ENCODE peak calls at places on chromosomes 16 and 17, in ten cellular contexts. H, U, A, V, Q, R, C, L, I and B are unnamed samples.

GRCh38 chr16:23225634-23226033 is 43.1 kb downstream of the SCNN1G start:
- DNase-seq in H (no peak), I (no peak), A (no peak), R (no peak), L (no peak), U (no peak), V (no peak), C (no peak), Q (no peak), B (no peak)

GRCh38 chr16:87350681-87351319 is 32.8 kb downstream of the FBXO31 start:
- DNase-seq in I (peak), R (no peak), A (no peak), C (no peak), V (no peak), L (no peak), U (no peak), Q (peak), H (peak), B (no peak)

GRCh38 chr17:37188157-37188556 is 187.6 kb upstream of the C17orf78 start:
- DNase-seq in L (no peak), V (no peak), H (no peak), I (no peak), A (no peak), C (no peak), U (no peak), R (no peak), Q (no peak), B (no peak)

GRCh38 chr16:50269061-50269705 is 2.8 kb downstream of the ADCY7 start:
- DNase-seq in C (no peak), U (no peak), I (no peak), V (peak), L (no peak), Q (no peak), R (no peak), A (no peak), H (no peak), B (no peak)

GRCh38 chr17:78997231-78997741 is 12.3 kb downstream of the CANT1 start:
- DNase-seq in L (no peak), R (no peak), H (no peak), I (no peak), Q (no peak), C (no peak), U (no peak), A (no peak), V (peak), B (no peak)

GRCh38 chr17:80886641-80887573 is 104.7 kb upstream of the CHMP6 start:
- DNase-seq in A (peak), R (no peak), U (no peak), Q (no peak), L (no peak), I (no peak), C (no peak), H (no peak), V (no peak), B (no peak)

GRCh38 chr17:50588391-50589111 is 28.0 kb downstream of the CACNA1G start:
- DNase-seq in U (no peak), Q (no peak), C (no peak), H (peak), I (peak), R (no peak), V (no peak), A (no peak), L (no peak), B (no peak)

GRCh38 chr17:49913226-49914095 is 55.5 kb upstream of the DLX4 start:
- DNase-seq in V (no peak), I (peak), H (peak), Q (no peak), C (no peak), L (peak), U (no peak), A (no peak), R (no peak), B (no peak)

GRCh38 chr17:1904273-1905052 is 74.7 kb downstream of the RPA1 start:
- DNase-seq in Q (no peak), V (no peak), A (peak), R (no peak), H (no peak), C (no peak), U (no peak), I (no peak), L (no peak), B (no peak)

GRCh38 chr16:24776486-24777220 is 47.2 kb downstream of the TNRC6A start:
- DNase-seq in L (no peak), U (no peak), A (no peak), H (peak), C (no peak), Q (peak), V (no peak), I (peak), R (no peak), B (no peak)

GRCh38 chr17:73838815-73839214 is 194.6 kb upstream of the SDK2 start:
- DNase-seq in I (no peak), Q (no peak), A (no peak), R (no peak), V (no peak), U (no peak), L (no peak), C (no peak), H (no peak), B (no peak)

GRCh38 chr16:66847533-66848057 is 3.4 kb downstream of the CA7 start:
- DNase-seq in C (peak), U (no peak), I (no peak), R (no peak), Q (no peak), H (no peak), V (no peak), A (no peak), L (no peak), B (no peak)

GRCh38 chr16:4693296-4693955 is at the start of gene NUDT16L1:
- DNase-seq in H (peak), A (peak), U (peak), R (peak), L (peak), C (peak), V (peak), I (peak), Q (peak), B (peak)

GRCh38 chr16:67299269-67299668 is 19.9 kb downstream of the PLEKHG4 start:
- DNase-seq in V (no peak), Q (no peak), A (no peak), C (no peak), U (no peak), H (no peak), I (no peak), L (no peak), R (no peak), B (no peak)

GRCh38 chr17:64685705-64686104 is 23.6 kb upstream of the SMURF2 start:
- DNase-seq in U (no peak), C (no peak), I (no peak), V (no peak), R (no peak), Q (no peak), H (no peak), A (no peak), L (no peak), B (no peak)

GRCh38 chr17:19978803-19979202 is 1.2 kb upstream of the AKAP10 start:
- DNase-seq in C (no peak), H (no peak), I (no peak), V (no peak), Q (no peak), U (no peak), L (no peak), R (no peak), A (no peak), B (no peak)

GRCh38 chr17:38738686-38739085 is 8.5 kb downstream of the CISD3 start:
- DNase-seq in R (no peak), A (no peak), C (no peak), Q (no peak), V (no peak), I (no peak), L (no peak), U (no peak), H (no peak), B (no peak)

GRCh38 chr17:20066253-20066652 is 57.1 kb downstream of the SPECC1 start:
- DNase-seq in V (no peak), I (peak), H (peak), U (no peak), A (no peak), R (no peak), Q (no peak), L (no peak), C (no peak), B (peak)

GRCh38 chr16:86931410-86931941 is 353.1 kb downstream of the FOXL1 start:
- DNase-seq in Q (no peak), H (peak), A (no peak), I (peak), C (no peak), R (no peak), U (no peak), L (no peak), V (no peak), B (peak)

GRCh38 chr17:47225911-47226688 is 17.0 kb downstream of the MYL4 start:
- DNase-seq in I (peak), H (no peak), C (no peak), R (no peak), A (no peak), V (no peak), U (no peak), Q (no peak), L (no peak), B (no peak)

GRCh38 chr17:82751571-82752370 is at the start of gene TBCD:
- DNase-seq in L (peak), U (peak), I (peak), R (peak), C (peak), H (peak), V (peak), A (peak), Q (peak), B (peak)

GRCh38 chr17:81418710-81419332 is 23.6 kb downstream of the BAHCC1 start:
- DNase-seq in Q (no peak), A (no peak), V (no peak), U (no peak), H (peak), I (no peak), L (no peak), C (peak), R (no peak), B (no peak)

GRCh38 chr16:86821933-86822332 is 243.6 kb downstream of the FOXL1 start:
- DNase-seq in R (no peak), H (no peak), A (no peak), V (no peak), I (no peak), L (no peak), C (no peak), U (no peak), Q (no peak), B (no peak)

GRCh38 chr17:63442549-63443035 is 3.5 kb downstream of the CYB561 start:
- DNase-seq in V (no peak), Q (no peak), I (no peak), R (no peak), U (no peak), H (no peak), L (peak), C (no peak), A (peak), B (no peak)

GRCh38 chr17:333626-334396 is 18.8 kb downstream of the RPH3AL start:
- DNase-seq in V (no peak), C (peak), A (peak), Q (peak), L (no peak), I (peak), U (no peak), H (peak), R (no peak), B (no peak)

GRCh38 chr16:9913604-9914330 is 268.5 kb downstream of the GRIN2A start:
- DNase-seq in V (no peak), L (no peak), U (no peak), A (no peak), R (no peak), I (no peak), C (no peak), H (peak), Q (no peak), B (no peak)

GRCh38 chr17:50079334-50080095 is 15.6 kb upstream of the PDK2 start:
- DNase-seq in H (peak), A (peak), L (peak), C (peak), Q (no peak), U (no peak), V (no peak), I (no peak), R (no peak), B (no peak)

GRCh38 chr17:49002766-49003165 is 5.6 kb downstream of the IGF2BP1 start:
- DNase-seq in H (no peak), A (no peak), I (no peak), L (no peak), C (no peak), U (no peak), R (no peak), Q (no peak), V (no peak), B (no peak)

GRCh38 chr16:85834741-85835140 is 35.2 kb downstream of the COX4I1 start:
- DNase-seq in I (no peak), U (no peak), A (no peak), V (no peak), Q (no peak), R (no peak), L (no peak), C (no peak), H (no peak), B (no peak)

GRCh38 chr17:79801156-79802038 is 4.5 kb upstream of the CBX8 start:
- DNase-seq in H (peak), A (no peak), V (peak), Q (no peak), I (no peak), R (no peak), L (peak), C (no peak), U (no peak), B (no peak)

GRCh38 chr17:75059369-75060345 is 12.6 kb downstream of the KCTD2 start:
- DNase-seq in A (no peak), R (no peak), C (peak), L (peak), I (peak), V (no peak), H (peak), Q (peak), U (no peak), B (no peak)

GRCh38 chr17:43998552-43998951 is 5.9 kb upstream of the NAGS start:
- DNase-seq in H (peak), V (no peak), A (no peak), R (no peak), I (peak), Q (no peak), U (no peak), L (no peak), C (no peak), B (no peak)

GRCh38 chr17:19410875-19411291 is at the start of gene RNF112:
- DNase-seq in A (no peak), Q (peak), I (peak), R (no peak), C (no peak), V (no peak), L (no peak), U (no peak), H (peak), B (no peak)